ENCODE peak calls at places on chromosomes 1 and 21, in eight cellular contexts. J, O, T, U, S, G, K and L are unnamed samples.

GRCh38 chr1:224226849-224227502 is 43.9 kb downstream of the DEGS1 start:
- DNase-seq in J (no peak), O (no peak), T (no peak), U (no peak), S (no peak), G (no peak), K (no peak), L (no peak)

GRCh38 chr1:241846862-241847539 is 1.0 kb upstream of the EXO1 start:
- DNase-seq in J (no peak), O (no peak), T (no peak), U (no peak), S (no peak), G (no peak), K (no peak), L (no peak)

GRCh38 chr1:155940531-155940992 is 876 bp upstream of the RXFP4 start:
- DNase-seq in J (peak; percentile 73), O (no peak), T (no peak), U (no peak), S (no peak), G (no peak), K (no peak), L (no peak)

GRCh38 chr21:45250272-45250671 is 37.4 kb downstream of the POFUT2 start:
- DNase-seq in J (no peak), O (no peak), T (no peak), U (no peak), S (no peak), G (no peak), K (no peak), L (no peak)

GRCh38 chr1:46198026-46198826 is at the start of gene POMGNT1:
- DNase-seq in J (peak; percentile 39), O (peak; percentile 46), T (peak; percentile 73), U (peak; percentile 68), S (peak; percentile 89), G (peak; percentile 90), K (peak; percentile 71), L (peak; percentile 98)

GRCh38 chr1:206706298-206706791 is 21.6 kb downstream of the MAPKAPK2 start:
- DNase-seq in J (peak; percentile 93), O (no peak), T (no peak), U (peak; percentile 36), S (peak; percentile 74), G (no peak), K (no peak), L (no peak)

GRCh38 chr1:230250061-230250460 is 176.1 kb downstream of the PGBD5 start:
- DNase-seq in J (no peak), O (no peak), T (no peak), U (no peak), S (no peak), G (no peak), K (no peak), L (no peak)

GRCh38 chr1:226362346-226362745 is 45.5 kb downstream of the PARP1 start:
- DNase-seq in J (no peak), O (no peak), T (no peak), U (no peak), S (no peak), G (no peak), K (no peak), L (no peak)

GRCh38 chr1:113565621-113566020 is 175.3 kb downstream of the MAGI3 start:
- DNase-seq in J (peak; percentile 8), O (no peak), T (no peak), U (no peak), S (no peak), G (no peak), K (no peak), L (no peak)

GRCh38 chr1:36239941-36240637 is 15.8 kb downstream of the THRAP3 start:
- DNase-seq in J (peak; percentile 78), O (no peak), T (no peak), U (no peak), S (no peak), G (no peak), K (no peak), L (no peak)

GRCh38 chr1:213564215-213564659 is 423.5 kb upstream of the PROX1 start:
- DNase-seq in J (no peak), O (no peak), T (no peak), U (no peak), S (no peak), G (no peak), K (no peak), L (no peak)

GRCh38 chr1:93061895-93062792 is 16.9 kb upstream of the MTF2 start:
- DNase-seq in J (peak; percentile 64), O (no peak), T (no peak), U (peak; percentile 15), S (no peak), G (no peak), K (peak; percentile 34), L (no peak)

GRCh38 chr1:16367968-16368910 is 1.2 kb downstream of the SZRD1 start:
- DNase-seq in J (peak; percentile 33), O (no peak), T (no peak), U (no peak), S (no peak), G (no peak), K (no peak), L (no peak)

GRCh38 chr21:37642493-37642892 is 273.8 kb downstream of the KCNJ6 start:
- DNase-seq in J (no peak), O (no peak), T (no peak), U (no peak), S (no peak), G (no peak), K (peak; percentile 41), L (no peak)

GRCh38 chr1:204326891-204327290 is 32.8 kb downstream of the PLEKHA6 start:
- DNase-seq in J (no peak), O (no peak), T (no peak), U (no peak), S (no peak), G (no peak), K (no peak), L (no peak)

GRCh38 chr1:205226868-205227583 is 720 bp upstream of the TMCC2 start:
- DNase-seq in J (peak; percentile 52), O (no peak), T (peak; percentile 62), U (no peak), S (no peak), G (no peak), K (no peak), L (no peak)

GRCh38 chr1:56788588-56788987 is 30.6 kb downstream of the FYB2 start:
- DNase-seq in J (peak; percentile 36), O (no peak), T (no peak), U (no peak), S (peak; percentile 72), G (no peak), K (no peak), L (no peak)

GRCh38 chr21:15850645-15851044 is 120.9 kb downstream of the USP25 start:
- DNase-seq in J (peak; percentile 73), O (no peak), T (no peak), U (no peak), S (no peak), G (no peak), K (no peak), L (no peak)

GRCh38 chr21:35107520-35107919 is 58.4 kb upstream of the RUNX1 start:
- DNase-seq in J (no peak), O (no peak), T (no peak), U (no peak), S (no peak), G (no peak), K (no peak), L (no peak)

GRCh38 chr1:239874831-239875230 is 216.9 kb upstream of the FMN2 start:
- DNase-seq in J (no peak), O (no peak), T (no peak), U (no peak), S (no peak), G (no peak), K (no peak), L (no peak)

GRCh38 chr21:17903029-17903806 is 84.1 kb upstream of the C21orf91 start:
- DNase-seq in J (peak; percentile 65), O (no peak), T (no peak), U (no peak), S (no peak), G (no peak), K (no peak), L (no peak)

GRCh38 chr1:156118175-156118868 is 3.8 kb downstream of the LMNA start:
- DNase-seq in J (no peak), O (no peak), T (no peak), U (no peak), S (no peak), G (peak; percentile 79), K (no peak), L (no peak)

GRCh38 chr1:31575373-31576140 is 758 bp upstream of the TINAGL1 start:
- DNase-seq in J (no peak), O (no peak), T (no peak), U (no peak), S (peak; percentile 58), G (no peak), K (no peak), L (no peak)